ENCODE peak calls at places on chromosomes 7 and 10, in six cellular contexts. W, U, S, K, T and J are unnamed samples.

GRCh38 chr7:95066736-95067530 is 159.5 kb downstream of the PPP1R9A start:
- DNase-seq in W (no peak), U (no peak), S (no peak), K (no peak), T (no peak), J (peak; percentile 13)

GRCh38 chr7:142753366-142753765 is 4.1 kb downstream of the PRSS1 start:
- DNase-seq in W (no peak), U (no peak), S (no peak), K (peak; percentile 83), T (no peak), J (peak; percentile 14)

GRCh38 chr10:26367771-26368170 is 70.4 kb upstream of the APBB1IP start:
- DNase-seq in W (peak; percentile 76), U (no peak), S (no peak), K (peak; percentile 23), T (no peak), J (peak; percentile 5)

GRCh38 chr10:35896011-35896410 is 253.9 kb upstream of the FZD8 start:
- DNase-seq in W (no peak), U (peak; percentile 67), S (no peak), K (no peak), T (no peak), J (peak; percentile 89)

GRCh38 chr10:24849051-24849450 is 103.4 kb downstream of the PRTFDC1 start:
- DNase-seq in W (no peak), U (no peak), S (no peak), K (no peak), T (no peak), J (peak; percentile 15)

GRCh38 chr7:128874140-128875031 is 11.7 kb downstream of the ATP6V1F start:
- DNase-seq in W (no peak), U (no peak), S (no peak), K (no peak), T (peak; percentile 92), J (no peak)

GRCh38 chr10:6499974-6500373 is 80.1 kb downstream of the PRKCQ start:
- DNase-seq in W (no peak), U (no peak), S (no peak), K (no peak), T (no peak), J (no peak)

GRCh38 chr10:89042547-89042946 is 51.9 kb downstream of the FAS start:
- DNase-seq in W (no peak), U (no peak), S (no peak), K (no peak), T (no peak), J (peak; percentile 75)

GRCh38 chr10:123759496-123760070 is 93.4 kb downstream of the GPR26 start:
- DNase-seq in W (no peak), U (no peak), S (no peak), K (no peak), T (no peak), J (no peak)

GRCh38 chr7:150408393-150409299 is 29.5 kb downstream of the ZNF775 start:
- DNase-seq in W (no peak), U (no peak), S (no peak), K (no peak), T (no peak), J (no peak)

GRCh38 chr7:4189151-4189570 is 492.9 kb upstream of the FOXK1 start:
- DNase-seq in W (no peak), U (no peak), S (no peak), K (peak; percentile 99), T (peak; percentile 85), J (peak; percentile 95)

GRCh38 chr10:100986952-100987684 is at the start of the genes MRPL43 and TWNK:
- DNase-seq in W (peak; percentile 88), U (no peak), S (peak; percentile 83), K (peak; percentile 87), T (peak; percentile 91), J (peak; percentile 42)

GRCh38 chr7:131107343-131108211 is 220.1 kb upstream of the MKLN1 start:
- DNase-seq in W (peak; percentile 32), U (no peak), S (peak; percentile 33), K (peak; percentile 76), T (peak; percentile 80), J (no peak)

GRCh38 chr7:139582671-139583155 is 59.2 kb downstream of the CLEC2L start:
- DNase-seq in W (no peak), U (no peak), S (no peak), K (no peak), T (no peak), J (no peak)

GRCh38 chr7:31443457-31443856 is 70.4 kb upstream of the ITPRID1 start:
- DNase-seq in W (no peak), U (no peak), S (no peak), K (no peak), T (no peak), J (peak; percentile 24)

GRCh38 chr7:100367251-100367620 is 6.1 kb upstream of the PILRA start:
- DNase-seq in W (no peak), U (no peak), S (no peak), K (no peak), T (no peak), J (no peak)

GRCh38 chr7:51732951-51733350 is 416.3 kb upstream of the COBL start:
- DNase-seq in W (no peak), U (no peak), S (peak; percentile 12), K (no peak), T (no peak), J (no peak)

GRCh38 chr7:74094224-74095095 is 10.9 kb downstream of the LIMK1 start:
- DNase-seq in W (peak; percentile 79), U (peak; percentile 66), S (no peak), K (peak; percentile 64), T (peak; percentile 63), J (peak; percentile 62)

GRCh38 chr7:153404781-153405279 is 645.3 kb downstream of the ACTR3B start:
- DNase-seq in W (no peak), U (no peak), S (no peak), K (no peak), T (no peak), J (no peak)

GRCh38 chr7:134350682-134351081 is 34.0 kb upstream of the SLC35B4 start:
- DNase-seq in W (no peak), U (no peak), S (no peak), K (no peak), T (no peak), J (no peak)

DNA sequence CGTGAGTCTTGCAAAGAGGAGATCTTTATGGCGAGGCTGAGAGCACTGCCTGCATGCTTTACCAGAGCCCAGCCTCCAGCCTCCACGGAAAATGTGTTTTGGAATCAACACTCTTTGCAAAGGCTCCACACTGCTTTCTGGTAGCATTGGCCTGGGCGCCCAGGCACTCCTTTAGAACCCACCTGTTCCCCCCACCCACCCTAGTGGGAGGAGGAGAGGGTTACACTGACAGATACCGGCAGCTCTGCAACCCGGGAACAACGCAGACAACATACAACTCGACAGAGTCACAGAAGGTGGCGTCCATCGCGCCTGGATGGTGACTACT is 5.5 kb upstream of the MNX1 start:
- DNase-seq in W (no peak), U (no peak), S (no peak), K (no peak), T (no peak), J (no peak)
- TF ChIP-seq CTCF in W (no peak), U (no peak), S (no peak), K (no peak), T (no peak), J (no peak)

DNA sequence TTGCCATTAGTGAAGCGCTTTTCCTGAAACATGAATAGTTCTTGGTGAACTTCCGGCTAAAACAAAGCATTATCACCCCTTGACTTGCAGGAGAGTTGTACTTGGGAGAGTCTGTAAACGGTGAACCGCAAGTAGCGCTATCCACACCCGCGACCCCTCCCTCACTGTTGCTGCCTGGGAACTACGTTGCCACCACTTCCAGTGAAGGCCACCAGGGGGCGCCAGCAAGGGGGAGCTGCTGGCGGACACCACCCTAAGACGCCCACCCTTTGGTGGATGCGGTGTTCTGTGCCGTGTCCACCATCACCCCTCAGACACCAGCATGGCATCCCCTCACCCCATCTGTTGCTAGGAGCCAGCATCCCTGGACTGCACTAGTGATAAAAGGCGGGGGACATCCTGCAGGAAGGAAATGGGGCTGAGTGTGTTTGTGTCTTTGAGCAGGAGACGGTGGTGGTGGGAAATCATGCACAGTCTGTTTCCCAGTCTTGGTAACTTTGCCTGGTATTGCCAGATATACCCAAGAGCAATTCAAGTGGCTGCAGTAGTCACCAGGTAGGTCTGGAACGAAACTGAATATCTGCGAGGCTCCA is 298.2 kb downstream of the FRMD4A start:
- DNase-seq in W (peak; percentile 90), U (no peak), S (peak; percentile 30), K (peak; percentile 28), T (no peak), J (no peak)
- TF ChIP-seq CTCF in W (peak; percentile 99), U (peak; percentile 72), S (peak; percentile 68), K (peak; percentile 50), T (peak; percentile 50), J (peak; percentile 61)

GRCh38 chr10:15884447-15884846 is 24.1 kb upstream of the MINDY3 start:
- DNase-seq in W (no peak), U (no peak), S (no peak), K (no peak), T (no peak), J (no peak)

GRCh38 chr10:15879663-15880062 is 19.4 kb upstream of the MINDY3 start:
- DNase-seq in W (no peak), U (no peak), S (no peak), K (no peak), T (no peak), J (no peak)

GRCh38 chr10:15881542-15881941 is 21.2 kb upstream of the MINDY3 start:
- DNase-seq in W (no peak), U (no peak), S (no peak), K (no peak), T (no peak), J (no peak)

GRCh38 chr10:15877836-15878576 is 17.7 kb upstream of the MINDY3 start:
- DNase-seq in W (peak; percentile 54), U (no peak), S (no peak), K (peak; percentile 32), T (no peak), J (no peak)

DNA sequence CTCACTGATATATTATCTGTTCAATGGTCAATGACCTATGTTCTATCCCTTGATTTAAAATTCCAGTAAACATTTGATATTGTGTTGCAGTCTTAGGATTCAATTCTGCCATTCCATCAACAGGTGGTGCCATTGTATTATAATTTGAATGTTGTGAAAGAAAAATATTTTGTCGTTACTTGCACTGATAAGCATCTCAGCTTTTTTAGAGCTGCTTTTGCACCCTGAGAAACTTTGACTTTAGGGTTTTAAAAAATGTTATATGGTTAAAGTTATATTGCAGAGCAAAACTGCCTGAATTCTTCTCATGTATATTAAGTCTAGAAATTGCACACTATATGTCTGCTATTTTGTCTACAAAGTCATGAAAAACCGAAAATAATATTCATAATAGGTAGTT is 18.8 kb upstream of the MINDY3 start:
- DNase-seq in W (no peak), U (no peak), S (no peak), K (no peak), T (no peak), J (no peak)
- TF ChIP-seq CTCF in W (peak; percentile 52), U (peak; percentile 64), S (no peak), K (peak; percentile 63), T (no peak), J (peak; percentile 77)

DNA sequence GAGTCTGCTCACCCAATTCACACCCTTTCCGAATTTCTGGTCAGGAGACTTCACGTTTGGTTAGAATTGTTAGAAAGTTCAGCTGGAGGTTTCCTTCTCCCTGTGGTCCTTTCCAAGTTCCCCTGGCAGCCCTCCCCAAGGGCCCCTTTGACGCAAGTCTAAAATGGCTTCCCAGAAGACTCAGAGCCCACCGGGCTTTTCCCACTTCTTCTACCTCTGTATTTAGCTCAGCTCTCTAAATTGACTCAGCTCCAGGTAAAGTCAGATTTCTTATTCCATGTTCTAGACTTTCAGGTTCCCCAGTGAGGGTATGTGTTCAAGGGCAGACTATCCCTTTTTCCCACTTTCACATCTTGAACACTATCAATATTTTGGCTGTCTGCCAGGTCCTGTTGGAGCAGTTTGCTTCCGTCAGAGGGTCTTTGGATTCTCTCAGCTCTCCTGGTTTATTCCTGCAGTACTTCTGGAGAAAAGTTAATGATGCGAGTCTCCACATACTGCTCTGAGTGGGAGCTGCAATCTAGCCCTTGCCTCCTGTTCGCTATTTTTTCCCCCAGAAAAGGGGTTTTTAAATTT is 53.1 kb upstream of the ZNF273 start:
- DNase-seq in W (no peak), U (no peak), S (no peak), K (no peak), T (no peak), J (no peak)
- TF ChIP-seq CTCF in W (no peak), U (no peak), S (no peak), K (no peak), T (no peak), J (no peak)